ENCODE peak calls at places on chromosomes 7 and 10, in seven cellular contexts. A is H1, Z is neuronal stem cell, N is mesenchymal stem cell, P is H9, V is mesendoderm, H is trophoblast cell. J is an unnamed sample.

GRCh38 chr10:112490543-112490942 is 43.5 kb downstream of the VTI1A start:
- DNase-seq in Z (no peak), H (no peak), P (no peak), A (no peak), N (no peak), V (peak), J (peak)

GRCh38 chr10:74977913-74978847 is 133.3 kb upstream of the SAMD8 start:
- DNase-seq in Z (no peak), V (no peak), A (no peak), N (no peak), H (no peak), P (no peak), J (no peak)

GRCh38 chr7:6271091-6271658 is 1.2 kb downstream of the CYTH3 start:
- DNase-seq in A (no peak), P (peak), Z (no peak), N (peak), H (no peak), V (no peak), J (peak)

GRCh38 chr10:78072504-78072903 is 38.8 kb downstream of the RPS24 start:
- DNase-seq in V (no peak), Z (no peak), H (no peak), P (no peak), A (no peak), N (no peak), J (no peak)

GRCh38 chr7:79298145-79298760 is 155.2 kb downstream of the MAGI2 start:
- DNase-seq in A (no peak), V (peak), P (no peak), N (peak), H (no peak), Z (peak), J (peak)

GRCh38 chr7:50142421-50143113 is 49.5 kb upstream of the ZPBP start:
- DNase-seq in H (peak), V (peak), Z (peak), N (peak), A (no peak), P (no peak), J (peak)

GRCh38 chr7:38321967-38322366 is 48.5 kb upstream of the TARP start:
- DNase-seq in Z (no peak), N (no peak), P (no peak), V (no peak), H (no peak), A (no peak), J (no peak)

GRCh38 chr10:87659571-87660483 is at the start of gene PAPSS2:
- DNase-seq in P (peak), Z (peak), N (peak), A (no peak), H (no peak), V (peak), J (peak)

GRCh38 chr10:112966191-112966855 is 16.3 kb downstream of the TCF7L2 start:
- DNase-seq in H (no peak), V (no peak), P (no peak), A (no peak), Z (no peak), N (no peak), J (no peak)

GRCh38 chr7:158543401-158543680 is 44.3 kb downstream of the PTPRN2 start:
- DNase-seq in N (no peak), V (no peak), H (no peak), P (no peak), Z (no peak), A (no peak), J (no peak)
- H3K23ac ChIP-seq in N (no peak), V (no peak), H (no peak), P (no peak), Z (no peak), A (no peak), J (no peak)

GRCh38 chr10:871951-872403 is 59.5 kb downstream of the LARP4B start:
- DNase-seq in Z (no peak), A (no peak), H (peak), V (no peak), N (no peak), P (no peak), J (no peak)
- H3K23ac ChIP-seq in Z (peak), A (no peak), H (no peak), V (no peak), N (no peak), P (no peak), J (no peak)

GRCh38 chr7:3859436-3859835 is 558.4 kb downstream of the SDK1 start:
- DNase-seq in P (no peak), A (no peak), Z (no peak), N (no peak), V (no peak), H (no peak), J (no peak)

GRCh38 chr7:3866279-3866678 is 565.2 kb downstream of the SDK1 start:
- DNase-seq in Z (no peak), N (no peak), P (no peak), V (no peak), H (no peak), A (no peak), J (no peak)

GRCh38 chr7:3861371-3861770 is 560.3 kb downstream of the SDK1 start:
- DNase-seq in A (no peak), V (no peak), N (peak), P (no peak), Z (no peak), H (no peak), J (peak)

GRCh38 chr7:3862774-3863173 is 561.7 kb downstream of the SDK1 start:
- DNase-seq in A (no peak), N (no peak), Z (no peak), V (peak), P (no peak), H (no peak), J (no peak)

DNA sequence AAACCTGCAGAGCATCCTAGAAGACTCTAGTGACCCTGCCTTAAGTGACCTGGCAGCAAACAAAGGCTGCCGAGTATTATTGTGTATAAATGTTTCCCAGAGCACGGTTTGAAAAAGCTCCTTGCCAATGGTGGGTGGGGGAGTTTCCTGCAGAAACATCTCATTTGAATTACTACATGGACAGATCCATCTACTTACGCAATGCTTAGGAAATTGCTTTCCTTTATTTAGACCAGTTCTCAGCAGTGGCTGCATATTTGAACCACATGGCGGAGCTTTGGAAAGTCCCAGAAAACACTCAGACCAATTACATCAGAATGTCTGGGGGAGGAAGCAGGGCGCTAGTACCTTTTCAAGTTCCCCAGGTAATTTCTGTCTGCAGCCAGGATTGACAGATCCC is 560.9 kb downstream of the SDK1 start:
- DNase-seq in P (no peak), H (peak), V (peak), N (peak), Z (no peak), A (no peak), J (peak)
- H3K23ac ChIP-seq in P (no peak), H (no peak), V (no peak), N (no peak), Z (no peak), A (no peak), J (no peak)

DNA sequence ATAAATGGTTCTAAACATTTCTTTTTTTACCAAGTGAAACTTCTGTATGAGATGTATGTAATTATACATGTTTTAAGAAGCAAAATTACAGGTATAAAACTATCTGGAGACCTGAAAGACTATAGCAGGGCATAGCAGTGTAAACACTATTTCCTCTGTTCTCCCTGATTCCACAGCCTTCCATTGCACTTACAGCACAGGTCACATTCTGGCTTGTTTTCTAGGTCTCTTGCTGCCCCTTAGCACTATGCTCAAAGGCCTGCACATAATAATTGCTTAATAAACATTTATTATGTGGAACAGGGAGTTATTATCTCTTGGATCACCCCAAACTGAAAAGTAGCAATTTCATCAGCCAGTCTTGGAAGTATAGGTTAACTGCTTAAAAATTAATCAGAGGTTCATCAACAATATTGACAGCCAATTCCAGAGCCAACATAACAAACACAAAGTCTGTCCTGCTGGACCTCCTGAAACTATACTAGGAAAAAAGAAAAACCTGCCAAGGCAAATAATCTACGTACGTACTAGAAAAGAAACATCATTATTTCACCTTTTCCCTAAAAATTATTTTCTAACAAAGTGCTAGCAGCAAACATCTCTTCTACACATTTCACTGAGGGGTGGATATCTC is 43.2 kb downstream of the PANK1 start:
- DNase-seq in Z (no peak), P (no peak), V (no peak), N (no peak), H (no peak), A (no peak), J (no peak)
- H3K23ac ChIP-seq in Z (no peak), P (no peak), V (no peak), N (no peak), H (no peak), A (no peak), J (no peak)

DNA sequence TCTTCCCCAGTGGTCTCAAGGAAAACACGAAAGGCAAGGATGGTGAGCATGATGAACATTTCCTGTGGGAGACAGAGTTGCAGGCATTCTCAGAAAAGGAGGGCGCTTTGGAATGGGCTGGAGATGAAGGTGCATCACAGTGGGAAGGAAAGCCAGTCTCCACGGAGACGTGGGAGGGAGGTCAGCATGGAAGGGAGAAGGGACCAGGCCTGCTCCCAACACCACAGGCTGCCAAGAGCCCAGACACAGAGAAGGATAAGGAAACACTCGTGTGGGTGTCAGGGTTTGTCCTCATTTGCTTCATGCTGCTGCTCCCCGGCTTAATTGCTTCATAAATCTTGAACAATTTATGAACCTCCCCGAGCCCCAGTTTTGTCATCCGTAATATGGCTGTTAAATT is 231.5 kb upstream of the ZNF32 start:
- DNase-seq in P (no peak), N (no peak), Z (no peak), A (no peak), V (no peak), H (no peak), J (no peak)
- H3K23ac ChIP-seq in P (no peak), N (no peak), Z (no peak), A (no peak), V (no peak), H (no peak), J (no peak)

GRCh38 chr7:104950006-104950405 is 64.0 kb upstream of the KMT2E start:
- DNase-seq in H (no peak), P (no peak), A (no peak), V (no peak), N (no peak), Z (no peak), J (no peak)
- H3K23ac ChIP-seq in H (no peak), P (no peak), A (no peak), V (no peak), N (no peak), Z (no peak), J (no peak)

GRCh38 chr10:52259428-52259812 is 54.7 kb upstream of the DKK1 start:
- DNase-seq in A (no peak), H (no peak), V (no peak), P (no peak), Z (no peak), N (no peak), J (no peak)
- H3K23ac ChIP-seq in A (no peak), H (no peak), V (no peak), P (no peak), Z (no peak), N (no peak), J (no peak)

GRCh38 chr7:40483630-40484029 is 348.8 kb downstream of the SUGCT start:
- DNase-seq in V (no peak), Z (no peak), N (peak), A (no peak), H (no peak), P (no peak), J (no peak)
- H3K23ac ChIP-seq in V (no peak), Z (no peak), N (no peak), A (no peak), H (no peak), P (no peak), J (no peak)